ENCODE peak calls at places on chromosomes 11 and 22, in ten cellular contexts. Z is neural progenitor cell; W is brain microvascular endothelial cell; K is Peyer's patch; C is A549; A is CD4-positive, CD25-positive, alpha-beta regulatory T cell; V is effector memory CD4-positive, alpha-beta T cell; J is tibial nerve; R is left ventricle myocardium inferior; S is hepatocyte. Q is an unnamed sample.

GRCh38 chr11:30349885-30350284 is 27.0 kb downstream of the ARL14EP start:
- DNase-seq in Z (no peak), W (no peak), K (no peak), C (no peak), A (no peak), V (no peak), J (no peak), R (no peak), S (no peak), Q (no peak)

GRCh38 chr11:25441432-25441831 is 890.5 kb upstream of the ANO3 start:
- DNase-seq in Z (no peak), W (no peak), K (no peak), C (no peak), A (no peak), V (no peak), J (no peak), R (no peak), S (no peak), Q (no peak)

GRCh38 chr11:64337538-64338249 is 2.3 kb upstream of the CCDC88B start:
- DNase-seq in Z (no peak), W (no peak), K (no peak), C (no peak), A (no peak), V (no peak), J (no peak), R (no peak), S (no peak), Q (no peak)

GRCh38 chr11:19829109-19829790 is 116.6 kb downstream of the NAV2 start:
- DNase-seq in Z (no peak), W (no peak), K (no peak), C (no peak), A (no peak), V (no peak), J (no peak), R (no peak), S (peak; percentile 25), Q (no peak)

GRCh38 chr22:36934153-36934939 is 20.9 kb downstream of the CSF2RB start:
- DNase-seq in Z (no peak), W (no peak), K (no peak), C (no peak), A (no peak), V (no peak), J (no peak), R (no peak), S (no peak), Q (no peak)

GRCh38 chr11:117128289-117128688 is 15.8 kb upstream of the PAFAH1B2 start:
- DNase-seq in Z (no peak), W (no peak), K (no peak), C (no peak), A (no peak), V (no peak), J (no peak), R (no peak), S (no peak), Q (no peak)

GRCh38 chr11:8665222-8665621 is 17.2 kb downstream of the TRIM66 start:
- DNase-seq in Z (no peak), W (no peak), K (no peak), C (no peak), A (no peak), V (no peak), J (no peak), R (no peak), S (no peak), Q (no peak)

GRCh38 chr11:65644837-65645236 is 6.9 kb downstream of the SIPA1 start:
- DNase-seq in Z (no peak), W (no peak), K (no peak), C (no peak), A (no peak), V (no peak), J (no peak), R (no peak), S (no peak), Q (no peak)

GRCh38 chr11:85590848-85591483 is 36.2 kb downstream of the DLG2 start:
- DNase-seq in Z (peak; percentile 49), W (peak; percentile 2), K (no peak), C (peak; percentile 51), A (no peak), V (no peak), J (no peak), R (no peak), S (peak; percentile 41), Q (no peak)

GRCh38 chr22:40043086-40043485 is 48.3 kb downstream of the FAM83F start:
- DNase-seq in Z (no peak), W (no peak), K (no peak), C (no peak), A (no peak), V (no peak), J (no peak), R (no peak), S (peak; percentile 7), Q (no peak)

GRCh38 chr11:61553373-61554171 is 27.3 kb downstream of the SYT7 start:
- DNase-seq in Z (no peak), W (no peak), K (no peak), C (no peak), A (no peak), V (no peak), J (no peak), R (no peak), S (peak; percentile 35), Q (no peak)
- H3K27ac ChIP-seq in Z (no peak overlapping the region), W (no peak overlapping the region), K (no peak overlapping the region), C (no peak overlapping the region), A (no peak overlapping the region), V (no peak overlapping the region), J (no peak overlapping the region), R (peak overlapping the region; percentile 92), S (no peak overlapping the region), Q (no peak overlapping the region)

DNA sequence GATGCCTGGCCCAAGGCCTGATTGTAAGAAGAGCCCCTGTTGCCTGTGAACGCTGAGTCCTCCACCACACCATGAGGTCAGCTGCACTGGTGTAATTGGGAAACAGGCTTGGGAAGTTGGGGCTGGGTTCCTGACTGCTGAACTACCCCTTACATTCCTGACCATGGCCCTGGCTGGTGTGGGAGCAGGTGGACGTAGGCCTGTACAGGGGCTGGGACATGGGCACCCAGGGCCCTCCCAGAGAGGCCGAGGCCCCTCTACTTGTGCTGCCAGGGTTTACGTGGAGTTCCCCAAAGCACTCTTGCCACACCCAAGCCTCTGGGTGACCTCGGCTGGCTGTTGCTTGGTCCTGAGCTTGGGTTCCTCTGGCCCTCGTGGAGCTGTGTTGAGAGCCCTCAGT is 5.4 kb downstream of the RELT start:
- DNase-seq in Z (no peak), W (no peak), K (no peak), C (no peak), A (no peak), V (no peak), J (no peak), R (no peak), S (no peak), Q (no peak)
- H3K27ac ChIP-seq in Z (no peak overlapping the region), W (no peak overlapping the region), K (no peak overlapping the region), C (no peak overlapping the region), A (no peak overlapping the region), V (no peak overlapping the region), J (peak overlapping the region; percentile 71), R (peak overlapping the region; percentile 40), S (no peak overlapping the region), Q (no peak overlapping the region)

DNA sequence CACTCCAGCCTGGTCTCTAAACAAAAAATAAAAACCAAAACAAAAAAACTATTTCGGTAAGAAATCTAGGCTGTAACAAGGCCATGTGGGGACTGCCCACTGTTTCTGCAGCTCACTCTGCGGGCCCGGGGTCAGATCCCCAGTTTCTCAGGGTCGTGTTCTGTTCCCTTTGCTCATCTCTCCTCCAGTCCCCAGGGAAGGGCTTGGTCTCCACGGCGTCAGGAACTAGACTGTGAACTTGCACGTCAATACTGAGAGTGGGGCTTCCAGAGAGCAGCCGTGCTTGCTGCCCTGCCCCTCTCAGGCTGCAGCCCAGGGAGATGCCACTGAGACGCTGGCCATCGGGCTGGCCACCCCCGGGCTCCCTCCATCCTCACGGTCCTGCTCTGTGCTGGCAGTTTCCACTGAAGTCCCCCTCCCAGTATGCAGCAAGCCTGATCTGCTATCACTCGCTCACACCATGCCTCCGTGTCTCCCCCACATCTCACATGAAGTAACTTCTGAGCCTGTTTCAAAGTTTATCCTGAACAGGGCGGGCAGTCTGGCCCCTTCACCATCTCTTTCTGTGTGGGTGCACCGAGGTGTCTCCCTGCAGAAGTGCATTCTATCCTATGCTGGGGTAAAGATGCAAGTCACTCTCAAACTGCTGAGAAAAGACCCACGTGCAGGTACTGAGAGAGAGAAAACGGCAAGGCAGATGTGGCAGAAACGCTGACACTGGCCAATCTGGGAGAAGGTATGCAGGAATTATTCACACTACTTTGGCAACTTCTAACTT is 33.8 kb upstream of the MOB2 start:
- DNase-seq in Z (no peak), W (no peak), K (no peak), C (no peak), A (no peak), V (no peak), J (no peak), R (no peak), S (no peak), Q (no peak)
- H3K27ac ChIP-seq in Z (no peak overlapping the region), W (no peak overlapping the region), K (no peak overlapping the region), C (no peak overlapping the region), A (no peak overlapping the region), V (no peak overlapping the region), J (no peak overlapping the region), R (peak overlapping the region; percentile 46), S (no peak overlapping the region), Q (peak overlapping the region; percentile 8)

GRCh38 chr11:12831471-12832202 is 157.4 kb downstream of the TEAD1 start:
- DNase-seq in Z (no peak), W (no peak), K (no peak), C (no peak), A (no peak), V (no peak), J (no peak), R (no peak), S (no peak), Q (no peak)
- H3K27ac ChIP-seq in Z (no peak overlapping the region), W (no peak overlapping the region), K (no peak overlapping the region), C (no peak overlapping the region), A (no peak overlapping the region), V (no peak overlapping the region), J (peak overlapping the region; percentile 32), R (no peak overlapping the region), S (no peak overlapping the region), Q (no peak overlapping the region)